ENCODE peak calls at places on chromosome 6, in four cellular contexts. X is NAMALWA; Y is AG20443; H is stimulated activated CD4-positive, alpha-beta T cell treated with anti-CD3 and anti-CD28 coated beads, Interleukin-1b, Interleukin-23, amount 100 ng/mL, for 1 hour. N is an unnamed sample.

GRCh38 chr6:131062245-131063027 is 609 bp downstream of the EPB41L2 start:
- DNase-seq in X (peak), Y (peak), H (no peak), N (peak)

GRCh38 chr6:141677598-141678211 is 455.0 kb upstream of the GJE1 start:
- DNase-seq in X (peak), Y (peak), H (no peak), N (no peak)

GRCh38 chr6:150617496-150618460 is 18.1 kb downstream of the PLEKHG1 start:
- DNase-seq in X (peak), Y (no peak), H (no peak), N (no peak)

GRCh38 chr6:116101298-116101718 is 655 bp downstream of the NT5DC1 start:
- DNase-seq in X (no peak), Y (no peak), H (peak), N (peak)

GRCh38 chr6:106080106-106081095 is 5.7 kb upstream of the PRDM1 start:
- DNase-seq in X (no peak), Y (no peak), H (no peak), N (no peak)

GRCh38 chr6:134449781-134450180 is 131.9 kb upstream of the SGK1 start:
- DNase-seq in X (no peak), Y (peak), H (no peak), N (no peak)

GRCh38 chr6:6474170-6474920 is 114.2 kb upstream of the LY86 start:
- DNase-seq in X (no peak), Y (no peak), H (no peak), N (no peak)

GRCh38 chr6:130602151-130602770 is 224.9 kb upstream of the SMLR1 start:
- DNase-seq in X (no peak), Y (peak), H (no peak), N (peak)

GRCh38 chr6:143940011-143940597 is 68.0 kb downstream of the PLAGL1 start:
- DNase-seq in X (peak), Y (peak), H (no peak), N (peak)

GRCh38 chr6:10256113-10256690 is 158.7 kb downstream of the TFAP2A start:
- DNase-seq in X (peak), Y (peak), H (no peak), N (no peak)

GRCh38 chr6:167056370-167056769 is 57.2 kb downstream of the CEP43 start:
- DNase-seq in X (peak), Y (no peak), H (no peak), N (no peak)

GRCh38 chr6:163797313-163797712 is 382.8 kb downstream of the QKI start:
- DNase-seq in X (no peak), Y (no peak), H (no peak), N (no peak)

GRCh38 chr6:10084276-10084993 is 330.4 kb downstream of the TFAP2A start:
- DNase-seq in X (no peak), Y (no peak), H (no peak), N (no peak)

GRCh38 chr6:14762077-14762476 is 483.8 kb upstream of the JARID2 start:
- DNase-seq in X (no peak), Y (no peak), H (no peak), N (no peak)

GRCh38 chr6:117495873-117496272 is 13.4 kb downstream of the DCBLD1 start:
- DNase-seq in X (no peak), Y (no peak), H (no peak), N (no peak)

GRCh38 chr6:26380256-26380655 is 2.7 kb upstream of the BTN2A2 start:
- DNase-seq in X (no peak), Y (no peak), H (no peak), N (no peak)

GRCh38 chr6:91744576-91744975 is 1157.7 kb upstream of the MAP3K7 start:
- DNase-seq in X (no peak), Y (no peak), H (no peak), N (no peak)

GRCh38 chr6:144467153-144467762 is 182.1 kb downstream of the UTRN start:
- DNase-seq in X (no peak), Y (no peak), H (no peak), N (no peak)

GRCh38 chr6:9398794-9399373 is 963.5 kb upstream of the SLC35B3 start:
- DNase-seq in X (no peak), Y (peak), H (no peak), N (peak)

GRCh38 chr6:136728033-136728939 is 64.0 kb downstream of the MAP3K5 start:
- DNase-seq in X (no peak), Y (no peak), H (no peak), N (no peak)

GRCh38 chr6:21310736-21311135 is 282.8 kb upstream of the SOX4 start:
- DNase-seq in X (no peak), Y (no peak), H (no peak), N (no peak)

GRCh38 chr6:158488065-158488464 is 71.8 kb upstream of the TMEM181 start:
- DNase-seq in X (no peak), Y (peak), H (no peak), N (peak)

GRCh38 chr6:27138398-27138797 is 109.1 kb upstream of the PRSS16 start:
- DNase-seq in X (peak), Y (no peak), H (no peak), N (no peak)

GRCh38 chr6:120214097-120214496 is 864.5 kb upstream of the MAN1A1 start:
- DNase-seq in X (no peak), Y (no peak), H (no peak), N (no peak)

GRCh38 chr6:5241242-5241641 is 19.5 kb downstream of the LYRM4 start:
- DNase-seq in X (no peak), Y (no peak), H (no peak), N (no peak)

GRCh38 chr6:107972413-107973096 is 14.5 kb upstream of the SEC63 start:
- DNase-seq in X (no peak), Y (no peak), H (no peak), N (no peak)

GRCh38 chr6:167930300-167930699 is 67.2 kb upstream of the KIF25 start:
- DNase-seq in X (no peak), Y (no peak), H (no peak), N (peak)